ENCODE peak calls at places on chromosomes 5 and 9, in eight cellular contexts. X, N, R, W, Y, E, B and J are unnamed samples.

GRCh38 chr5:146878471-146879172 is at the start of gene PPP2R2B:
- DNase-seq in X (peak), N (peak), R (peak), W (peak), Y (no peak), E (no peak), B (no peak), J (peak)

GRCh38 chr9:20355022-20355421 is 267.3 kb downstream of the MLLT3 start:
- DNase-seq in X (no peak), N (no peak), R (no peak), W (no peak), Y (no peak), E (peak), B (no peak), J (no peak)

GRCh38 chr5:54454602-54455001 is 897 bp upstream of the HSPB3 start:
- DNase-seq in X (no peak), N (no peak), R (no peak), W (no peak), Y (no peak), E (no peak), B (no peak), J (no peak)

GRCh38 chr9:121860744-121861143 is 209.3 kb downstream of the DAB2IP start:
- DNase-seq in X (no peak), N (no peak), R (no peak), W (no peak), Y (no peak), E (no peak), B (no peak), J (no peak)

GRCh38 chr5:6365977-6366590 is 12.3 kb downstream of the MED10 start:
- DNase-seq in X (no peak), N (peak), R (no peak), W (peak), Y (peak), E (no peak), B (no peak), J (no peak)

GRCh38 chr5:93787598-93787997 is 46.2 kb upstream of the POU5F2 start:
- DNase-seq in X (no peak), N (no peak), R (no peak), W (no peak), Y (no peak), E (no peak), B (no peak), J (no peak)

GRCh38 chr5:139847091-139847490 is 51.5 kb downstream of the PSD2 start:
- DNase-seq in X (no peak), N (no peak), R (no peak), W (no peak), Y (no peak), E (no peak), B (no peak), J (no peak)

GRCh38 chr5:4442221-4442620 is 697.9 kb upstream of the ADAMTS16 start:
- DNase-seq in X (no peak), N (no peak), R (no peak), W (no peak), Y (no peak), E (no peak), B (no peak), J (no peak)

GRCh38 chr9:126532019-126532462 is 81.7 kb upstream of the LMX1B start:
- DNase-seq in X (no peak), N (no peak), R (no peak), W (no peak), Y (no peak), E (no peak), B (no peak), J (no peak)

GRCh38 chr5:169856571-169856970 is 123.7 kb downstream of the INSYN2B start:
- DNase-seq in X (no peak), N (no peak), R (no peak), W (no peak), Y (no peak), E (peak), B (no peak), J (no peak)

GRCh38 chr9:104743377-104743985 is 4.0 kb upstream of the NIPSNAP3A start:
- DNase-seq in X (peak), N (peak), R (peak), W (peak), Y (peak), E (no peak), B (no peak), J (peak)

GRCh38 chr5:150155258-150156032 is at the start of gene PDGFRB:
- DNase-seq in X (peak), N (peak), R (no peak), W (peak), Y (no peak), E (no peak), B (peak), J (peak)

GRCh38 chr9:130785053-130785452 is 50.0 kb upstream of the ABL1 start:
- DNase-seq in X (no peak), N (no peak), R (no peak), W (no peak), Y (no peak), E (no peak), B (no peak), J (no peak)

GRCh38 chr5:13632676-13633075 is 311.8 kb downstream of the DNAH5 start:
- DNase-seq in X (no peak), N (no peak), R (peak), W (no peak), Y (no peak), E (peak), B (no peak), J (no peak)

GRCh38 chr5:134226441-134227192 is 744 bp upstream of the PPP2CA start:
- DNase-seq in X (no peak), N (peak), R (no peak), W (peak), Y (no peak), E (no peak), B (peak), J (no peak)

GRCh38 chr5:149581931-149582768 is 852 bp downstream of the ARHGEF37 start:
- DNase-seq in X (peak), N (peak), R (no peak), W (peak), Y (no peak), E (no peak), B (peak), J (peak)

GRCh38 chr9:85414399-85414798 is 327.4 kb downstream of the AGTPBP1 start:
- DNase-seq in X (no peak), N (peak), R (no peak), W (no peak), Y (no peak), E (no peak), B (no peak), J (peak)

GRCh38 chr5:56011835-56012234 is 17.1 kb upstream of the IL6ST start:
- DNase-seq in X (no peak), N (no peak), R (no peak), W (no peak), Y (no peak), E (peak), B (no peak), J (no peak)

GRCh38 chr5:69242215-69242927 is 7.7 kb downstream of the CDK7 start:
- DNase-seq in X (no peak), N (no peak), R (no peak), W (no peak), Y (no peak), E (no peak), B (no peak), J (no peak)

GRCh38 chr5:143921525-143922311 is 109.8 kb downstream of the HMHB1 start:
- DNase-seq in X (no peak), N (no peak), R (peak), W (no peak), Y (no peak), E (peak), B (no peak), J (peak)

GRCh38 chr5:83433891-83434290 is 37.7 kb upstream of the VCAN start:
- DNase-seq in X (no peak), N (no peak), R (no peak), W (no peak), Y (no peak), E (no peak), B (no peak), J (no peak)

GRCh38 chr5:142446131-142446959 is 121.5 kb upstream of the SPRY4 start:
- DNase-seq in X (no peak), N (no peak), R (no peak), W (no peak), Y (no peak), E (peak), B (no peak), J (no peak)

GRCh38 chr9:133955821-133956411 is 36.2 kb downstream of the VAV2 start:
- DNase-seq in X (peak), N (no peak), R (no peak), W (no peak), Y (no peak), E (no peak), B (no peak), J (no peak)

GRCh38 chr5:116013931-116014330 is 18.3 kb upstream of the ARL14EPL start:
- DNase-seq in X (no peak), N (no peak), R (no peak), W (no peak), Y (no peak), E (no peak), B (no peak), J (no peak)

GRCh38 chr5:146906803-146907202 is 28.2 kb upstream of the PPP2R2B start:
- DNase-seq in X (peak), N (no peak), R (no peak), W (no peak), Y (no peak), E (no peak), B (no peak), J (no peak)

GRCh38 chr9:112015149-112015548 is 118.5 kb downstream of the UGCG start:
- DNase-seq in X (no peak), N (no peak), R (no peak), W (no peak), Y (no peak), E (no peak), B (no peak), J (no peak)

GRCh38 chr9:9091387-9091786 is 1291.8 kb upstream of the DMAC1 start:
- DNase-seq in X (no peak), N (no peak), R (no peak), W (no peak), Y (no peak), E (no peak), B (no peak), J (no peak)

GRCh38 chr9:131528886-131529505 is 2.1 kb downstream of the UCK1 start:
- DNase-seq in X (no peak), N (no peak), R (no peak), W (no peak), Y (no peak), E (no peak), B (no peak), J (no peak)

GRCh38 chr5:28810751-28811136 is 1772.4 kb upstream of the CDH9 start:
- DNase-seq in X (peak), N (no peak), R (no peak), W (no peak), Y (no peak), E (no peak), B (no peak), J (no peak)

GRCh38 chr5:180463916-180464602 is 30.1 kb upstream of the CNOT6 start:
- DNase-seq in X (no peak), N (no peak), R (no peak), W (no peak), Y (no peak), E (no peak), B (no peak), J (no peak)

GRCh38 chr9:124778575-124779367 is 1.8 kb downstream of the OLFML2A start:
- DNase-seq in X (no peak), N (no peak), R (no peak), W (no peak), Y (no peak), E (no peak), B (no peak), J (no peak)